ENCODE peak calls at places on chromosomes 12 and 14, in five cellular contexts. L, C, R, T and B are unnamed samples.

GRCh38 chr14:34027130-34027989 is 76.5 kb upstream of the EGLN3 start:
- DNase-seq in R (no peak), C (no peak), L (no peak), T (no peak), B (no peak)

GRCh38 chr12:52323416-52324067 is 2.3 kb upstream of the KRT83 start:
- DNase-seq in T (no peak), L (no peak), R (no peak), C (no peak), B (no peak)

GRCh38 chr12:25034676-25035075 is 85.8 kb upstream of the BCAT1 start:
- DNase-seq in T (no peak), R (no peak), C (no peak), L (no peak), B (no peak)

GRCh38 chr14:38762845-38763244 is 340.2 kb downstream of the SEC23A start:
- DNase-seq in R (no peak), L (peak), C (peak), T (no peak), B (no peak)

GRCh38 chr12:76030378-76031080 is 1.0 kb downstream of the PHLDA1 start:
- DNase-seq in R (no peak), T (no peak), C (peak), L (peak), B (peak)

GRCh38 chr12:11621797-11622423 is 27.6 kb upstream of the ETV6 start:
- DNase-seq in R (no peak), L (peak), T (no peak), C (peak), B (no peak)

GRCh38 chr14:67079836-67080235 is 109.4 kb upstream of the GARIN2 start:
- DNase-seq in L (peak), R (no peak), C (no peak), T (no peak), B (no peak)

GRCh38 chr14:105924951-105925591 is 398.7 kb downstream of the TMEM121 start:
- DNase-seq in R (no peak), C (no peak), L (no peak), T (no peak), B (no peak)

GRCh38 chr12:83856803-83857202 is 1055.8 kb downstream of the SLC6A15 start:
- DNase-seq in C (no peak), T (no peak), R (no peak), L (no peak), B (no peak)

GRCh38 chr12:6229823-6230222 is 29.6 kb downstream of the CD9 start:
- DNase-seq in L (peak), R (no peak), T (no peak), C (peak), B (no peak)

GRCh38 chr14:74853581-74853980 is 22.4 kb downstream of the PROX2 start:
- DNase-seq in L (no peak), T (no peak), R (no peak), C (no peak), B (no peak)
- TF ChIP-seq POLR2A in L (no peak), T (no peak), R (no peak), C (no peak), B (no peak)

DNA sequence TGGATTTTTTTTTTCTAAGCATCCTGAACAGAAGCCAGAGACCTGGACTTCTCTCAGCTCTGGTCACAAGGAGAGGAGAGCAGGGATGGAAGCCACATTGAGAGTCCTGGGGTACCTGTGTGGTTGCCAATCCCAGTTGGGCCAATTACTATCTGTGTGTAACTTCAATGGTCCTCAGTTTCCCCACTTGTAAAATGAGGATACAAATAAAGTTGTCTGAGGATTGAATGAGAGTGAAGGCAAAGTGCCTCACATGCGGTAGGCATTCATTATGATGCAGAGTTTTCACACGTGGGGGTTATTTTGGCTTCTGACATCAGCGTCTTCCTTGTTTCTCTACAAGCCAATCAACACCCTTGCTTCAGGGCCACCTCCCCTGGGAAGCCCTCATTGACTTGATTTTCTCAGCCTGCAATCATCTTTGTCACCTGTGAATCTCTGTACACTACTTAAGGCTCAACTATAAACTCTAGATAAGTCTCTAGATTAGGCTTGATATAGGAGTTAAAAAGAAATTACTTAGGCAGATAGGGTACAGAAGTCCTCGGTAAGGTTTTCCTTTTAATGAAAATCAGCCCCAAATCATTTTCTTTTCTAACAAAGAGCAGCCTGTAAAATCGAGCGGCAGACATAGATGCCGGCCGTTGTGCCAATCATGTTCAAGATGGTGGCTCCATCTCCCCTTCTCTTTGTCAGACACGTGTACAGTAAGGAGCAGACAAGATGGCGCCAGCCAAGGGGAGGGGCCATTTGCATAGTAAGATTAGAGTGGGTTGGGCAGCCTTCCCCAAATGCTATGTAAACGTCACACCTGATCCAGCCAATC is 37.8 kb upstream of the FICD start:
- DNase-seq in L (no peak), T (no peak), R (no peak), C (no peak), B (no peak)
- TF ChIP-seq POLR2A in L (no peak), T (no peak), R (no peak), C (no peak), B (no peak)

DNA sequence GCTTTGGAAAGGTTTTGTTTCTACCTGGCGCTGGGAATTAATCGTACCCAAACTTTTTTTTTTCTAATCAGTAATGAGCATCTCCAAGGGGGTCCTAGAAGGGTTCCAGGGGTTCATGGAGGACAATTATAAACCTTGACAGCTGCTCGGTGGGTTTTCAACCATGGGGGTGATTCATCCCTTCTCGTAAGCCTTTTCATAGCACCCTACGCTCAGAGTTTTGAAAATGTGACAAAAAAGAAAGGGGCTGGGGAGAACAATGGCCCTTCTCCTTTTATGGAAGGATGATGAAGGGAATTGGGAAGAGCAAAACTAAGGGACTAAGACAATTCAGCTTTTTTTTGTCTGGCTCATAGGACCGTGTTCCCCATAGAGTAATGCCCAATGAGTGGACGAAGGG is 196.7 kb downstream of the ZFP36L1 start:
- DNase-seq in C (no peak), T (no peak), R (no peak), L (no peak), B (no peak)
- TF ChIP-seq POLR2A in C (no peak), T (no peak), R (no peak), L (no peak), B (no peak)

DNA sequence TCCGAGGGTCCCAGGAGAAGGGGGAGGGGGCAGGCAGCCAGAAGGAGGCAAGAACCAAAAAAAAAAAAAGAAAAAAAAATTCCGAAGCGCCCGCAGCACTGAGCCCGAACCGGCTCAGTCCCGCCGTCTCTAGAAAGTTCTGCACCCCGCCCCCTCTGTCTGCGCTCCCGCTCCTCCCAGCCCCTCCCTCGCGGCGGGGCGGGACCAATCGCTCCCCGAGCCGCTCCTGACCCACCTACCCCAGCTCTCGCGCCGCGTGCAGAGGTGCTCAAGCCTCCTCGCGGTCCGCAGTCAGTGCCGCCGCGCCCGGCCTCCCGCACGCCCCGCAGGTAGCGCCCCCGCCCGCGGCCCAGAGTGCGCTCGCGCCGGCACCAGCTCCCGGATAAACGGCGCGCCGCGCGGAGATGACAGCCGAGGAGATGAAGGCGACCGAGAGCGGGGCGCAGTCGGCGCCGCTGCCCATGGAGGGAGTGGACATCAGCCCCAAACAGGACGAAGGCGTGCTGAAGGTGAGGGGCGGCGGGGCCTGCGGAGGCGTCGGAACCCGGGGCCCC is at the start of gene FKBP4:
- DNase-seq in C (peak), T (peak), R (peak), L (peak), B (peak)
- TF ChIP-seq POLR2A in C (peak), T (peak), R (no peak), L (peak), B (peak)

DNA sequence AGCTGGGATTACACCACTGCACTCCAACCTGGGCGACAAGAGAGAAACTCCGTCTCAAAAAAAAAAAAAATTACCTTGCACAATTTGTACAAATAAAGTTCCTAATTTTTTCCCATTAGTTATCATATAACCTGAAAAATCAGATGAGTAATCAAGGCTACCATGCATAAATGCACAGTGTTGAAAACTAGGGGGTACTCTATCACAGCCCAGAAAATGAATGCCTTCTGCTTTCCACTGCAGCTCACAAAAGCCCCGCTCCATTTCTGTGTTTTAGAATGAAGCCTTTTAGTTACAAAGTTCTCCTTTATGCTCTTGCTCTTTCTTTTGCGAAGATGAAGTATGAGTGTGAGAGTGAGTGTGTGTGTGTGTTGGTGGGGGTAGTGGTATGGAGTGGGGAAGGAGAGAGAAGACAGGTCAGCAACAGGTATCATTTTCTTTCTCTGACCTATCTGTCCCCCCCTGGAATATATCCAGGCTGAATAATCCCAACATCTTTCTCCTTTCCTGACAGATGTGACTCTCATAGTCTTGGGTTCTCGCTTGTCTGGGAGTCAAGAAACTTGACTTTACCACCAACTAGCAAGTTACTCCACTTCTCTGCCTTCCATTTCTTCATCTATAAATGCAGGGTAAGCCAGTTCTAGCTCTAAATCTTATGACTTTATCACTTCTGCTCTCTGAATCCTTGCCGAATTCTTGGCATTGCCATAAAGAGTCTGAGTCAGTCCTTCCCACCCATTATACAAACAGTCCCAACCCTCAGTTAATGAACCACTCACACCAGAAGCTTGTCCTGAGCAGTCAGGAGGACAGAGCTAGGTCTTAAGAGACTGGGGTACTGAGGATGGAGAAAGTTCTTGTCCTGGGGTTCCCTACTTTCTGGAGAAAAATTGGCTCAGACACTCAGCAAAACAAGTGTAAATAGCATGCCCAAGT is 16.1 kb downstream of the BIN2 start:
- DNase-seq in R (no peak), L (no peak), T (peak), C (peak), B (no peak)
- TF ChIP-seq POLR2A in R (no peak), L (no peak), T (no peak), C (no peak), B (no peak)

GRCh38 chr14:104677506-104678332 is 11.7 kb upstream of the INF2 start:
- DNase-seq in L (peak), T (no peak), C (peak), R (no peak), B (peak)
- TF ChIP-seq POLR2A in L (peak), T (peak), C (peak), R (peak), B (peak)